ENCODE peak calls at places on chromosomes 4 and X, in ten cellular contexts. C is AG09309, J is uterus, S is neural progenitor cell, H is AG10803, U is cerebellum, P is fibroblast of lung, B is GOT3, N is NCI-H1105 treated with DMSO at 0.1 percent for 48 hours, A is nucleus accumbens. T is an unnamed sample.

GRCh38 chr4:187302456-187302855 is 578.8 kb upstream of the FAT1 start:
- DNase-seq in C (peak; percentile 46), J (no peak), S (no peak), H (peak; percentile 85), U (no peak), P (peak; percentile 54), B (no peak), N (no peak), A (no peak), T (no peak)

GRCh38 chrX:149453030-149453429 is 52.1 kb downstream of the IDS start:
- DNase-seq in C (no peak), J (no peak), S (no peak), H (peak; percentile 60), U (peak; percentile 10), P (peak; percentile 35), B (no peak), N (no peak), A (no peak), T (no peak)

GRCh38 chrX:39226307-39226706 is 425.0 kb downstream of the MID1IP1 start:
- DNase-seq in C (no peak), J (peak; percentile 27), S (no peak), H (no peak), U (no peak), P (no peak), B (no peak), N (no peak), A (no peak), T (no peak)

GRCh38 chr4:153970169-153970568 is 181.3 kb upstream of the SFRP2 start:
- DNase-seq in C (no peak), J (no peak), S (no peak), H (no peak), U (no peak), P (no peak), B (no peak), N (no peak), A (no peak), T (no peak)

GRCh38 chrX:24117288-24117687 is 32.2 kb upstream of the ZFX start:
- DNase-seq in C (peak; percentile 57), J (peak; percentile 37), S (no peak), H (peak; percentile 74), U (peak; percentile 71), P (peak; percentile 82), B (no peak), N (no peak), A (no peak), T (no peak)

GRCh38 chrX:69321789-69322188 is 156.5 kb upstream of the PJA1 start:
- DNase-seq in C (no peak), J (no peak), S (no peak), H (no peak), U (no peak), P (no peak), B (no peak), N (no peak), A (no peak), T (no peak)

GRCh38 chr4:6008766-6009385 is 9.4 kb downstream of the C4orf50 start:
- DNase-seq in C (no peak), J (no peak), S (no peak), H (no peak), U (no peak), P (no peak), B (no peak), N (no peak), A (no peak), T (no peak)

GRCh38 chr4:123631699-123632098 is 235.1 kb downstream of the SPRY1 start:
- DNase-seq in C (no peak), J (no peak), S (no peak), H (peak; percentile 28), U (no peak), P (no peak), B (no peak), N (no peak), A (no peak), T (no peak)

GRCh38 chrX:49165901-49166881 is 3.6 kb downstream of the MAGIX start:
- DNase-seq in C (no peak), J (peak; percentile 76), S (peak; percentile 89), H (peak; percentile 62), U (peak; percentile 85), P (peak; percentile 79), B (no peak), N (peak; percentile 90), A (no peak), T (no peak)

GRCh38 chr4:17544831-17545234 is 29.9 kb downstream of the CLRN2 start:
- DNase-seq in C (no peak), J (no peak), S (no peak), H (no peak), U (no peak), P (no peak), B (no peak), N (peak; percentile 39), A (no peak), T (no peak)

GRCh38 chrX:68428431-68428830 is 4.9 kb downstream of the OPHN1 start:
- DNase-seq in C (no peak), J (no peak), S (no peak), H (peak; percentile 58), U (no peak), P (peak; percentile 8), B (no peak), N (no peak), A (no peak), T (no peak)

GRCh38 chrX:39941332-39941920 is 156.3 kb downstream of the BCOR start:
- DNase-seq in C (no peak), J (no peak), S (peak; percentile 11), H (no peak), U (no peak), P (no peak), B (no peak), N (peak; percentile 10), A (no peak), T (no peak)

GRCh38 chr4:2962099-2962455 is 1.1 kb downstream of the NOP14 start:
- DNase-seq in C (no peak), J (no peak), S (peak; percentile 36), H (no peak), U (no peak), P (no peak), B (no peak), N (no peak), A (no peak), T (no peak)

GRCh38 chr4:170026253-170026991 is at the start of gene MFAP3L:
- DNase-seq in C (peak; percentile 50), J (peak; percentile 80), S (peak; percentile 97), H (peak; percentile 92), U (peak; percentile 90), P (peak; percentile 86), B (peak; percentile 45), N (peak; percentile 59), A (peak; percentile 68), T (peak; percentile 74)

GRCh38 chr4:39655206-39655605 is 16.5 kb upstream of the SMIM14 start:
- DNase-seq in C (no peak), J (no peak), S (no peak), H (no peak), U (no peak), P (peak; percentile 66), B (no peak), N (no peak), A (no peak), T (no peak)

GRCh38 chr4:154738426-154738825 is 5.4 kb upstream of the LRAT start:
- DNase-seq in C (no peak), J (no peak), S (peak; percentile 46), H (no peak), U (no peak), P (peak; percentile 21), B (no peak), N (no peak), A (no peak), T (no peak)

GRCh38 chr4:6840062-6840976 is 57.8 kb downstream of the KIAA0232 start:
- DNase-seq in C (no peak), J (no peak), S (peak; percentile 36), H (peak; percentile 48), U (no peak), P (peak; percentile 80), B (no peak), N (no peak), A (no peak), T (no peak)

GRCh38 chr4:80138556-80139538 is 58.5 kb upstream of the PRDM8 start:
- DNase-seq in C (peak; percentile 27), J (no peak), S (no peak), H (peak; percentile 79), U (no peak), P (peak; percentile 57), B (no peak), N (no peak), A (no peak), T (no peak)

GRCh38 chrX:132001127-132001526 is 22.0 kb upstream of the STK26 start:
- DNase-seq in C (no peak), J (no peak), S (no peak), H (no peak), U (no peak), P (no peak), B (no peak), N (no peak), A (no peak), T (no peak)

GRCh38 chr4:8132947-8133705 is 25.5 kb downstream of the ABLIM2 start:
- DNase-seq in C (no peak), J (no peak), S (no peak), H (no peak), U (no peak), P (peak; percentile 33), B (no peak), N (no peak), A (no peak), T (no peak)

GRCh38 chr4:173171987-173172386 is 3.4 kb downstream of the GALNT7 start:
- DNase-seq in C (no peak), J (no peak), S (no peak), H (no peak), U (no peak), P (no peak), B (no peak), N (no peak), A (no peak), T (no peak)

GRCh38 chr4:121519236-121519838 is 138.5 kb upstream of the QRFPR start:
- DNase-seq in C (no peak), J (no peak), S (no peak), H (no peak), U (no peak), P (no peak), B (no peak), N (no peak), A (no peak), T (no peak)

GRCh38 chr4:2054217-2054616 is 4.9 kb upstream of the NAT8L start:
- DNase-seq in C (no peak), J (no peak), S (no peak), H (no peak), U (no peak), P (no peak), B (no peak), N (no peak), A (no peak), T (no peak)

GRCh38 chr4:101277661-101278060 is 69.7 kb downstream of the PPP3CA start:
- DNase-seq in C (peak; percentile 18), J (no peak), S (no peak), H (peak; percentile 38), U (no peak), P (peak; percentile 55), B (no peak), N (no peak), A (no peak), T (no peak)

GRCh38 chr4:112979881-112980421 is 69.5 kb upstream of the ANK2 start:
- DNase-seq in C (no peak), J (no peak), S (peak; percentile 17), H (no peak), U (no peak), P (no peak), B (no peak), N (no peak), A (no peak), T (no peak)

GRCh38 chrX:137278825-137279224 is 245.0 kb upstream of the GPR101 start:
- DNase-seq in C (no peak), J (no peak), S (no peak), H (no peak), U (no peak), P (no peak), B (no peak), N (peak; percentile 13), A (no peak), T (no peak)